ENCODE peak calls at places on chromosomes 2 and 18, in nine cellular contexts. X, G, P, D, O, R, I, E and L are unnamed samples.

GRCh38 chr18:80253871-80254492 is 6.7 kb upstream of the PARD6G start:
- DNase-seq in G (no peak), X (no peak), I (peak), R (no peak), E (no peak), P (no peak), O (no peak), D (no peak), L (peak)

GRCh38 chr2:128495996-128496547 is 177.4 kb upstream of the HS6ST1 start:
- DNase-seq in G (no peak), D (no peak), P (no peak), E (no peak), X (no peak), O (no peak), I (no peak), R (no peak), L (no peak)

GRCh38 chr2:219475697-219476604 is 22.7 kb upstream of the GMPPA start:
- DNase-seq in P (no peak), D (peak), E (peak), I (peak), G (peak), R (peak), O (no peak), X (peak), L (no peak)

GRCh38 chr2:75465317-75465998 is 95.3 kb downstream of the EVA1A start:
- DNase-seq in P (no peak), X (no peak), R (no peak), G (no peak), I (peak), E (peak), O (no peak), D (peak), L (no peak)

GRCh38 chr2:57862727-57863126 is 183.9 kb upstream of the VRK2 start:
- DNase-seq in G (no peak), X (no peak), E (no peak), I (peak), P (no peak), R (no peak), D (no peak), O (no peak), L (no peak)

GRCh38 chr2:69012310-69013122 is 463 bp upstream of the ANTXR1 start:
- DNase-seq in E (peak), X (peak), D (peak), G (peak), I (peak), P (no peak), R (peak), O (no peak), L (no peak)

GRCh38 chr2:208573559-208573958 is 167.0 kb downstream of the PTH2R start:
- DNase-seq in O (no peak), I (no peak), E (no peak), X (no peak), G (no peak), R (no peak), D (peak), P (no peak), L (no peak)

GRCh38 chr18:41923495-41923894 is 31.5 kb upstream of the PIK3C3 start:
- DNase-seq in G (no peak), E (no peak), O (no peak), P (no peak), I (no peak), X (no peak), R (no peak), D (no peak), L (no peak)

GRCh38 chr2:173652731-173653426 is 298.2 kb downstream of the CDCA7 start:
- DNase-seq in P (peak), R (no peak), D (no peak), I (peak), E (peak), G (no peak), X (no peak), O (no peak), L (no peak)

GRCh38 chr2:224008702-224009261 is 30.3 kb downstream of the SERPINE2 start:
- DNase-seq in O (no peak), R (peak), I (peak), X (no peak), P (no peak), E (no peak), D (peak), G (no peak), L (no peak)

GRCh38 chr2:170310876-170311502 is 133.0 kb downstream of the MYO3B start:
- DNase-seq in O (no peak), P (no peak), X (no peak), E (no peak), R (no peak), I (no peak), G (no peak), D (no peak), L (no peak)

GRCh38 chr2:62931536-62931935 is 119.1 kb upstream of the OTX1 start:
- DNase-seq in E (no peak), I (no peak), G (no peak), D (no peak), P (no peak), O (no peak), X (no peak), R (no peak), L (no peak)

GRCh38 chr2:218378053-218378452 is 4.0 kb upstream of the SLC11A1 start:
- DNase-seq in I (no peak), O (no peak), R (no peak), E (no peak), P (no peak), D (no peak), G (no peak), X (no peak), L (no peak)

GRCh38 chr2:118122768-118123335 is 34.6 kb downstream of the INSIG2 start:
- DNase-seq in P (no peak), R (no peak), E (no peak), D (no peak), I (peak), O (no peak), X (no peak), G (no peak), L (no peak)

GRCh38 chr2:145752091-145752806 is 1232.3 kb upstream of the ZEB2 start:
- DNase-seq in X (no peak), O (no peak), G (no peak), D (peak), P (peak), E (peak), I (peak), R (no peak), L (no peak)

GRCh38 chr2:95329891-95330822 is 33.0 kb downstream of the KCNIP3 start:
- DNase-seq in I (no peak), P (no peak), O (no peak), G (no peak), D (no peak), E (no peak), R (no peak), X (no peak), L (no peak)

GRCh38 chr18:48538531-48539405 is at the start of gene CTIF:
- DNase-seq in D (peak), O (peak), I (peak), G (peak), E (peak), X (peak), P (peak), R (peak), L (peak)

GRCh38 chr18:56747032-56747658 is 96.0 kb downstream of the WDR7 start:
- DNase-seq in P (no peak), G (no peak), D (no peak), X (no peak), O (no peak), I (no peak), R (no peak), E (no peak), L (no peak)

GRCh38 chr2:201654611-201655384 is 11.5 kb upstream of the TMEM237 start:
- DNase-seq in E (peak), D (no peak), R (no peak), P (no peak), I (no peak), O (no peak), G (no peak), X (no peak), L (no peak)

GRCh38 chr2:217360781-217361485 is 501.1 kb upstream of the TNP1 start:
- DNase-seq in R (no peak), O (no peak), I (peak), E (no peak), D (peak), X (peak), P (no peak), G (peak), L (no peak)

GRCh38 chr18:31099490-31100230 is 2.6 kb downstream of the DSC2 start:
- DNase-seq in G (no peak), D (no peak), R (no peak), O (no peak), X (no peak), P (no peak), I (no peak), E (no peak), L (no peak)

GRCh38 chr2:178804791-178805190 is 2.4 kb downstream of the TTN start:
- DNase-seq in O (no peak), E (peak), D (peak), X (no peak), P (no peak), G (no peak), R (no peak), I (peak), L (no peak)

GRCh38 chr2:28269019-28269784 is 123.5 kb upstream of the FOSL2 start:
- DNase-seq in O (no peak), E (no peak), I (peak), D (no peak), X (no peak), G (peak), P (no peak), R (no peak), L (no peak)

GRCh38 chr2:96097951-96098823 is 18.2 kb downstream of the ADRA2B start:
- DNase-seq in X (no peak), O (no peak), I (no peak), R (no peak), G (peak), E (no peak), P (no peak), D (no peak), L (peak)

GRCh38 chr2:54366487-54367280 is 89.4 kb upstream of the SPTBN1 start:
- DNase-seq in G (no peak), X (no peak), O (no peak), R (no peak), I (no peak), P (no peak), E (no peak), D (no peak), L (no peak)

GRCh38 chr2:140597836-140598235 is 1533.0 kb downstream of the LRP1B start:
- DNase-seq in E (no peak), P (no peak), X (no peak), O (no peak), I (peak), D (no peak), R (no peak), G (no peak), L (no peak)

GRCh38 chr2:168355779-168356178 is 100.3 kb upstream of the CERS6 start:
- DNase-seq in O (no peak), I (no peak), R (no peak), X (no peak), E (no peak), D (no peak), G (no peak), P (no peak), L (no peak)

GRCh38 chr2:27715318-27716165 is 51.9 kb downstream of the SLC4A1AP start:
- DNase-seq in X (peak), P (no peak), D (peak), O (no peak), E (peak), I (peak), R (no peak), G (peak), L (no peak)

GRCh38 chr2:176114120-176114929 is 2.3 kb upstream of the HOXD10 start:
- DNase-seq in X (no peak), E (no peak), G (no peak), O (no peak), I (no peak), R (no peak), P (no peak), D (no peak), L (no peak)

GRCh38 chr2:88549616-88550292 is 77.5 kb downstream of the EIF2AK3 start:
- DNase-seq in G (no peak), E (no peak), R (no peak), X (no peak), P (no peak), O (no peak), I (no peak), D (peak), L (no peak)
- H3K4me3 ChIP-seq in G (no peak), E (peak), R (no peak), X (no peak), P (no peak), O (no peak), I (no peak), D (no peak), L (peak)

GRCh38 chr2:237569041-237569440 is 2.7 kb downstream of the PRLH start:
- DNase-seq in R (no peak), P (no peak), D (no peak), X (no peak), E (no peak), O (no peak), I (no peak), G (no peak), L (no peak)

GRCh38 chr2:237572021-237572741 is 5.8 kb downstream of the PRLH start:
- DNase-seq in E (peak), X (peak), I (peak), G (peak), R (peak), P (peak), O (peak), D (peak), L (peak)

GRCh38 chr2:237571551-237571950 is 5.2 kb downstream of the PRLH start:
- DNase-seq in R (no peak), P (no peak), O (no peak), E (no peak), D (no peak), G (no peak), X (peak), I (no peak), L (no peak)

GRCh38 chr2:237569896-237570295 is 3.5 kb downstream of the PRLH start:
- DNase-seq in G (no peak), E (no peak), X (no peak), R (no peak), P (no peak), I (no peak), O (no peak), D (no peak), L (no peak)

DNA sequence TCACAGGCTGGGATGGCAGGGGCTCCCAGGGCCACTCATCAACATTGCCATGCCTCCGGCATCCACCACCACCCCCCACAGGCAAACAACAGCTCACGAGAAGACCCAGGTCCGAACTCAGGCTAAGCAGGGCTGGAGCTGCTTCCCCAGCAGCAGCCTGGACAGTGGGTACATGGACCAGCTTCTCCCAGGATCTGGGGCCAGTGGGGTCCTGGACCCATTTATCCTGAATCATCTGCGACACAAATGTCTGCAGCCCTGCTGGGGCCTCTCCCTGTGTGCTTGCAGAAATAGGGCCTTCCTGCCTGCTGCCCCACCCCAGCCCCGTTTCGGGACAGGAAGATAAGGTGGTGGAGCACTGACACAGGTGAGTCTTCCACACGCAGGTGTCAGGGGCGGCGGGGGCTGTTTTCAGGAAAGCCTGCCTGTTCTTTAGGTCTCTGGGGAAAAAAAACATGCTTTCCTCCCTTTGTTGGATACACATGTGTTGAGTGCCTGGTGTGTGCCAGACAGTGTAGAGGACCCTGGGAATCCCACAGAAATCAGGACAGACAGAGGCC is 4.5 kb downstream of the PRLH start:
- DNase-seq in E (no peak), P (no peak), D (no peak), I (no peak), G (no peak), R (no peak), X (peak), O (no peak), L (no peak)
- TF ChIP-seq CTCF in E (no peak), P (no peak), D (no peak), I (no peak), G (no peak), R (no peak), X (no peak), O (no peak), L (no peak)

GRCh38 chr18:11860594-11861450 is 9.6 kb downstream of the CHMP1B start:
- DNase-seq in G (no peak), X (no peak), I (no peak), O (no peak), D (no peak), P (no peak), E (no peak), R (no peak), L (no peak)
- H3K27ac ChIP-seq in G (no peak), X (no peak), I (peak), O (peak), D (no peak), P (no peak), E (peak), R (no peak), L (no peak)

GRCh38 chr2:237488901-237489860 is 2.1 kb downstream of the MLPH start:
- DNase-seq in R (peak), G (no peak), O (no peak), X (no peak), P (no peak), D (no peak), E (no peak), I (peak), L (peak)
- H3K4me3 ChIP-seq in R (no peak), G (no peak), O (peak), X (no peak), P (peak), D (no peak), E (peak), I (peak), L (no peak)

GRCh38 chr2:7377861-7378569 is 460.8 kb downstream of the RNF144A start:
- DNase-seq in I (no peak), R (peak), G (no peak), D (peak), X (peak), E (no peak), P (no peak), O (no peak), L (no peak)
- TF ChIP-seq CTCF in I (no peak), R (no peak), G (no peak), D (no peak), X (no peak), E (no peak), P (no peak), O (no peak), L (no peak)

GRCh38 chr2:111640480-111640879 is 243.5 kb downstream of the ANAPC1 start:
- DNase-seq in G (no peak), E (no peak), I (no peak), O (no peak), R (no peak), P (no peak), D (peak), X (no peak), L (no peak)
- H3K27ac ChIP-seq in G (no peak), E (no peak), I (no peak), O (peak), R (no peak), P (no peak), D (no peak), X (no peak), L (no peak)

GRCh38 chr2:15943378-15943851 is 3.1 kb downstream of the MYCN start:
- DNase-seq in R (no peak), D (peak), G (no peak), X (peak), O (no peak), E (no peak), P (no peak), I (no peak), L (no peak)
- H3K4me3 ChIP-seq in R (no peak), D (peak), G (no peak), X (no peak), O (peak), E (no peak), P (no peak), I (no peak), L (no peak)

GRCh38 chr2:235312571-235312970 is 181.3 kb upstream of the AGAP1 start:
- DNase-seq in E (no peak), P (no peak), G (no peak), X (no peak), R (no peak), O (no peak), I (no peak), D (no peak), L (no peak)

GRCh38 chr2:235320341-235320740 is 173.5 kb upstream of the AGAP1 start:
- DNase-seq in G (no peak), D (no peak), P (no peak), X (no peak), I (no peak), E (no peak), O (no peak), R (no peak), L (no peak)

GRCh38 chr2:235319095-235319494 is 174.7 kb upstream of the AGAP1 start:
- DNase-seq in E (no peak), I (no peak), X (no peak), O (no peak), D (no peak), R (no peak), P (no peak), G (no peak), L (no peak)

GRCh38 chr2:235311044-235311443 is 182.8 kb upstream of the AGAP1 start:
- DNase-seq in O (no peak), D (no peak), I (no peak), E (no peak), P (no peak), G (no peak), X (no peak), R (no peak), L (no peak)

GRCh38 chr2:235314371-235314915 is 179.4 kb upstream of the AGAP1 start:
- DNase-seq in I (no peak), P (no peak), D (no peak), O (no peak), R (no peak), E (no peak), X (no peak), G (no peak), L (no peak)
- TF ChIP-seq CTCF in I (no peak), P (no peak), D (no peak), O (no peak), R (no peak), E (peak), X (no peak), G (no peak), L (no peak)

DNA sequence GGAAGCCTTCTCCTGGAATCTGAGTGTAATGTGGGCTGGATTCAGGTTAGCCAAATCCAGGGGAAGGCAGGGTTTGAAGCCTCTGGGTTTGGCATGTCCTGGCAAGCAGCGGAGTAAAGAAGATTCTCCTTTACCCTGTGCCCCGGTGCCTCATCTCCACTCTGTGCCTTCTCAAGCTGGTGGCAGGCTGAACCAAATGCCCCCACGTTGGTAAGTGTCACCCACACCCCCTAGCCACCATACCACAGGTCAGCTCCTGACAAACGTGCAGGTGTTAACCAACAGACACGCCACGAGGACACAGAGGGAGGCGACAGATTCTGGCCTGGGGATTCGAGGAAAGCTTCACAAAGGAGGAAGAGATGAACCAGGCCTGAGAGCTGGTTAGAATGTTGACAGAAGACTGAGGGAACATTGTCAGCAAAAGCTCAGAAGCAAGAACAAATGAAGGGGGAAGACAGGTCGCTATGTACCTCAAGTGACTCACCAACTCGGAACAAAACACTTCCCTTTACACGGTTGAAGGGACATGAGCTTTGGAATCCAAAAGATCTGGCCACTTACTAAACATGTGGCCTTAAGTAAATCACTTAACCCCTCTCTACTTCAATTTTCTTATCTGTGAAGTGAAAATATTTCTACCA is 85.2 kb upstream of the LCLAT1 start:
- DNase-seq in R (no peak), D (peak), O (no peak), I (no peak), P (no peak), G (no peak), X (no peak), E (no peak), L (peak)
- H3K27ac ChIP-seq in R (no peak), D (peak), O (no peak), I (peak), P (no peak), G (no peak), X (no peak), E (no peak), L (peak)

GRCh38 chr2:98087447-98088065 is 589 bp downstream of the VWA3B start:
- DNase-seq in P (no peak), O (no peak), X (no peak), G (no peak), R (no peak), D (no peak), E (no peak), I (no peak), L (no peak)
- H3K4me3 ChIP-seq in P (peak), O (peak), X (peak), G (peak), R (peak), D (peak), E (peak), I (peak), L (peak)